ENCODE peak calls at places on chromosomes 16 and 17, in eight cellular contexts. C is K562, E is A549, K is GM12878, M is WTC11, Q is endothelial cell of umbilical vein, Y is SK-N-SH, W is HCT116. D is an unnamed sample.

GRCh38 chr17:12089809-12090384 is 69.2 kb downstream of the MAP2K4 start:
- DNase-seq in C (peak; percentile 21), E (peak; percentile 12), K (no peak), M (no peak), Q (peak; percentile 79), Y (no peak), W (no peak), D (peak; percentile 3)

GRCh38 chr16:89720520-89720858 is 209 bp downstream of the VPS9D1 start:
- DNase-seq in C (no peak), E (no peak), K (no peak), M (peak; percentile 69), Q (no peak), Y (peak; percentile 85), W (no peak), D (no peak)

GRCh38 chr16:84836234-84836647 is 16.5 kb downstream of the CRISPLD2 start:
- DNase-seq in C (no peak), E (no peak), K (no peak), M (peak; percentile 60), Q (no peak), Y (peak; percentile 42), W (no peak), D (no peak)

GRCh38 chr17:83067718-83068261 is 11.6 kb upstream of the METRNL start:
- DNase-seq in C (peak; percentile 71), E (peak; percentile 44), K (no peak), M (no peak), Q (no peak), Y (peak; percentile 61), W (no peak), D (no peak)

GRCh38 chr16:27258241-27258734 is 10.3 kb downstream of the NSMCE1 start:
- DNase-seq in C (no peak), E (no peak), K (no peak), M (no peak), Q (peak; percentile 77), Y (no peak), W (no peak), D (no peak)

GRCh38 chr16:88790312-88791150 is 5.5 kb upstream of the PIEZO1 start:
- DNase-seq in C (peak; percentile 77), E (no peak), K (no peak), M (no peak), Q (no peak), Y (no peak), W (no peak), D (peak; percentile 97)

GRCh38 chr17:5416886-5417285 is 2.6 kb downstream of the NUP88 start:
- DNase-seq in C (no peak), E (no peak), K (no peak), M (no peak), Q (no peak), Y (no peak), W (no peak), D (no peak)

GRCh38 chr16:11078812-11079459 is 134.6 kb downstream of the CLEC16A start:
- DNase-seq in C (no peak), E (no peak), K (no peak), M (no peak), Q (no peak), Y (peak; percentile 50), W (no peak), D (no peak)

GRCh38 chr17:63956296-63956920 is 16.3 kb downstream of the SCN4A start:
- DNase-seq in C (no peak), E (no peak), K (no peak), M (no peak), Q (no peak), Y (no peak), W (no peak), D (no peak)

GRCh38 chr16:87956169-87956770 is 5.0 kb downstream of the BANP start:
- DNase-seq in C (peak; percentile 64), E (no peak), K (peak; percentile 42), M (no peak), Q (peak; percentile 49), Y (no peak), W (no peak), D (peak; percentile 80)

GRCh38 chr17:44191941-44192496 is 5.2 kb downstream of the TMUB2 start:
- DNase-seq in C (no peak), E (no peak), K (no peak), M (peak; percentile 53), Q (no peak), Y (no peak), W (no peak), D (no peak)

GRCh38 chr17:77961741-77962140 is 3.2 kb downstream of the TNRC6C start:
- DNase-seq in C (no peak), E (no peak), K (no peak), M (no peak), Q (no peak), Y (no peak), W (no peak), D (no peak)

GRCh38 chr17:77966476-77966875 is 8.0 kb downstream of the TNRC6C start:
- DNase-seq in C (no peak), E (no peak), K (no peak), M (no peak), Q (no peak), Y (no peak), W (no peak), D (no peak)

GRCh38 chr17:77965354-77965753 is 6.9 kb downstream of the TNRC6C start:
- DNase-seq in C (no peak), E (no peak), K (no peak), M (no peak), Q (no peak), Y (no peak), W (no peak), D (no peak)

GRCh38 chr17:77962349-77962748 is 3.8 kb downstream of the TNRC6C start:
- DNase-seq in C (no peak), E (no peak), K (no peak), M (no peak), Q (no peak), Y (no peak), W (no peak), D (no peak)

DNA sequence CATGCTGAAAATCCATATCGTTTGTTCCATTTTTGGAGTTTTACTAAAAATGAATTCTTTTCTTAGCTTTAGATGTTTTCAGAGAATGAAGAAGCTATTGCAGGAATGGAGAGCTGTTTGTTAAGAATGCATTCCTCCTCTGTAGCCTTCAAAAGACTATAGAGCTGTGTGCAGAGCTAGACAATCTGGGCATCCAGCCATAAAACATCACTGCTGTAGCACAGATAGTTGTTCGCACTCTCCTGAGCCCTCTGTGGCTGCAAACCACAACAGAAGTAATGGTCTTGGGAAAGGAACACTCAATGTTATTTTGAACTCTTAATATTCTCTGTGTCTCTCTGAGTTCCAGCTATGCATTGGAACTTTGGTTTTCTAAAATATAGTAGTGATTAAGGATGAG is 4.9 kb downstream of the TNRC6C start:
- DNase-seq in C (peak; percentile 66), E (no peak), K (no peak), M (no peak), Q (peak; percentile 39), Y (peak; percentile 77), W (no peak), D (peak; percentile 55)
- TF ChIP-seq MAX in C (no peak), E (no peak), K (no peak), M (no peak), Q (no peak), Y (peak; percentile 25), W (no peak), D (no peak)

DNA sequence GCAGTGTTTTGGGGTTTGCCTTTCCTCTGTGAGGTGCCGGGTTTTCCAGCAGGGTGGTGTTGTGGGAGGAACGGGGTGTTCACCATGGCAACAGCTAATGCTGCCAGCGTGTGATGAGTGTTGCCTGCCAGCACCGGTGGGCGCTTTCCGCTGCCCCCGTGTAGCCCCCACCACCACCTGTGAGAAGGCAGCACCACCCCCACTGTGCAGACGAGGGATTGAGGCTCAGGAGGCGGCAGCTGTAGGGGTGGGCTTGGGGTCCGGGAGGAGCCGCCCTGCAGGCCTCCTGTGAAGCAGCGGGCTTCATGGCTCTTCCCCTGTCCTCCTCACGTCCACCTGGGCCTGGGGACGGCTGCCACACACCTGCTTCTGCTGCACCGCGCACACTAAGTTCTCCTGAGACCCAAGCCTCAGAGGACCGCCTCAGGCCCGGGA is 5.2 kb downstream of the RAB40C start:
- DNase-seq in C (no peak), E (no peak), K (no peak), M (no peak), Q (no peak), Y (no peak), W (no peak), D (no peak)
- TF ChIP-seq MAX in C (no peak), E (no peak), K (no peak), M (no peak), Q (no peak), Y (no peak), W (no peak), D (no peak)

GRCh38 chr17:81837641-81838040 is 2.8 kb upstream of the PPP1R27 start:
- DNase-seq in C (no peak), E (no peak), K (no peak), M (no peak), Q (no peak), Y (no peak), W (no peak), D (peak; percentile 99)
- TF ChIP-seq MAX in C (no peak), E (no peak), K (no peak), M (no peak), Q (no peak), Y (no peak), W (no peak), D (peak; percentile 84)

GRCh38 chr16:1677942-1678499 is at the start of gene JPT2:
- DNase-seq in C (peak; percentile 99), E (peak; percentile 95), K (peak; percentile 84), M (peak; percentile 98), Q (peak; percentile 99), Y (peak; percentile 100), W (peak; percentile 95), D (peak; percentile 96)

GRCh38 chr16:1677339-1677738 is 740 bp upstream of the JPT2 start:
- DNase-seq in C (peak; percentile 20), E (no peak), K (no peak), M (no peak), Q (no peak), Y (no peak), W (no peak), D (no peak)

GRCh38 chr16:1680361-1680760 is 2.3 kb downstream of the JPT2 start:
- DNase-seq in C (no peak), E (no peak), K (no peak), M (no peak), Q (no peak), Y (no peak), W (no peak), D (no peak)

GRCh38 chr16:1678500-1679098 is 520 bp downstream of the JPT2 start:
- DNase-seq in C (no peak), E (peak; percentile 52), K (no peak), M (no peak), Q (peak; percentile 36), Y (no peak), W (no peak), D (peak; percentile 36)

GRCh38 chr16:1681032-1681431 is 3.0 kb downstream of the JPT2 start:
- DNase-seq in C (no peak), E (no peak), K (no peak), M (no peak), Q (no peak), Y (no peak), W (no peak), D (no peak)
- TF ChIP-seq MAX in C (no peak), E (no peak), K (no peak), M (no peak), Q (no peak), Y (no peak), W (no peak), D (no peak)

D was measured in NB4.